ENCODE peak calls at places on chromosome 4, in four cellular contexts. J is mesendoderm, O is posterior cingulate gyrus, Z is fibroblast of mammary gland. B is an unnamed sample.

GRCh38 chr4:143482753-143483362 is 30.6 kb upstream of the SMARCA5 start:
- DNase-seq in J (peak), O (no peak), Z (peak), B (peak)

GRCh38 chr4:71406459-71406963 is 67.7 kb downstream of the SLC4A4 start:
- DNase-seq in Z (peak), O (no peak), J (peak), B (no peak)

GRCh38 chr4:20426028-20426427 is 174.3 kb downstream of the SLIT2 start:
- DNase-seq in J (peak), O (no peak), Z (no peak), B (no peak)

GRCh38 chr4:153095448-153096204 is 108.6 kb upstream of the TRIM2 start:
- DNase-seq in J (no peak), Z (no peak), O (no peak), B (no peak)

GRCh38 chr4:182113774-182114173 is 129.4 kb upstream of the TENM3 start:
- DNase-seq in O (no peak), J (no peak), Z (peak), B (no peak)

GRCh38 chr4:139530833-139531427 is 25.1 kb downstream of the SETD7 start:
- DNase-seq in O (no peak), Z (peak), J (peak), B (peak)

GRCh38 chr4:17013382-17014006 is 115.0 kb upstream of the LDB2 start:
- DNase-seq in O (no peak), Z (no peak), J (peak), B (no peak)

GRCh38 chr4:76590847-76591281 is 155.8 kb downstream of the SHROOM3 start:
- DNase-seq in O (no peak), Z (no peak), J (no peak), B (no peak)

GRCh38 chr4:26909369-26909768 is 48.7 kb downstream of the STIM2 start:
- DNase-seq in Z (no peak), J (no peak), O (no peak), B (no peak)

GRCh38 chr4:112289407-112290253 is 3.9 kb upstream of the TIFA start:
- DNase-seq in Z (no peak), O (no peak), J (no peak), B (no peak)

GRCh38 chr4:27316176-27316575 is 455.5 kb downstream of the STIM2 start:
- DNase-seq in Z (no peak), O (no peak), J (no peak), B (no peak)

GRCh38 chr4:169342906-169343560 is 72.3 kb upstream of the SH3RF1 start:
- DNase-seq in J (no peak), Z (peak), O (no peak), B (no peak)

GRCh38 chr4:51870441-51871188 is 27.7 kb downstream of the DCUN1D4 start:
- DNase-seq in Z (peak), O (no peak), J (no peak), B (no peak)

GRCh38 chr4:151933122-151933827 is 172.5 kb upstream of the GATB start:
- DNase-seq in Z (no peak), O (no peak), J (no peak), B (no peak)

GRCh38 chr4:82593416-82593815 is 31.6 kb upstream of the TMEM150C start:
- DNase-seq in Z (no peak), O (no peak), J (no peak), B (no peak)

GRCh38 chr4:61397174-61397573 is 197.0 kb downstream of the ADGRL3 start:
- DNase-seq in O (no peak), Z (peak), J (no peak), B (no peak)

GRCh38 chr4:72951628-72952027 is 117.9 kb downstream of the COX18 start:
- DNase-seq in J (no peak), Z (no peak), O (no peak), B (no peak)

GRCh38 chr4:31187979-31188378 is 467.8 kb downstream of the PCDH7 start:
- DNase-seq in O (no peak), J (no peak), Z (no peak), B (no peak)

GRCh38 chr4:168218663-168219062 is 99.9 kb downstream of the DDX60 start:
- DNase-seq in J (no peak), O (no peak), Z (peak), B (no peak)

GRCh38 chr4:161767116-161767515 is 396.7 kb downstream of the FSTL5 start:
- DNase-seq in O (no peak), J (no peak), Z (peak), B (no peak)

GRCh38 chr4:147096667-147097604 is 151.3 kb upstream of the TTC29 start:
- DNase-seq in Z (peak), O (no peak), J (peak), B (no peak)

GRCh38 chr4:112167790-112168189 is 22.5 kb downstream of the FAM241A start:
- DNase-seq in O (no peak), J (no peak), Z (no peak), B (no peak)

GRCh38 chr4:1039493-1040343 is 28.3 kb downstream of the FGFRL1 start:
- DNase-seq in Z (peak), O (peak), J (peak), B (no peak)

GRCh38 chr4:113732923-113733527 is 28.5 kb downstream of the CAMK2D start:
- DNase-seq in O (no peak), J (no peak), Z (no peak), B (no peak)

GRCh38 chr4:3098346-3098745 is 23.9 kb downstream of the HTT start:
- DNase-seq in O (no peak), Z (peak), J (no peak), B (no peak)

GRCh38 chr4:71518283-71518989 is 179.6 kb downstream of the SLC4A4 start:
- DNase-seq in J (no peak), Z (no peak), O (peak), B (no peak)

GRCh38 chr4:120841580-120841979 is 80.9 kb downstream of the PRDM5 start:
- DNase-seq in O (no peak), Z (no peak), J (no peak), B (no peak)

GRCh38 chr4:123398803-123399637 is 2.4 kb downstream of the SPRY1 start:
- DNase-seq in O (peak), J (peak), Z (peak), B (no peak)

GRCh38 chr4:102492531-102493241 is 8.5 kb upstream of the NFKB1 start:
- DNase-seq in J (no peak), Z (no peak), O (no peak), B (no peak)

GRCh38 chr4:41517747-41518146 is 20.2 kb upstream of the LIMCH1 start:
- DNase-seq in Z (no peak), O (no peak), J (no peak), B (no peak)

GRCh38 chr4:110309686-110310085 is 111.3 kb upstream of the ELOVL6 start:
- DNase-seq in Z (peak), J (no peak), O (no peak), B (no peak)

GRCh38 chr4:67401902-67402301 is 143.4 kb downstream of the CENPC start:
- DNase-seq in J (no peak), O (peak), Z (no peak), B (no peak)

GRCh38 chr4:166309286-166309685 is 436.2 kb downstream of the TLL1 start:
- DNase-seq in O (no peak), Z (no peak), J (no peak), B (no peak)

GRCh38 chr4:2231082-2231481 is 10.8 kb downstream of the HAUS3 start:
- DNase-seq in Z (no peak), J (no peak), O (no peak), B (no peak)

GRCh38 chr4:153204247-153205027 is at the start of gene TRIM2:
- DNase-seq in J (peak), Z (peak), O (peak), B (peak)